ENCODE peak calls at places on chromosome 16, in four cellular contexts. S is psoas muscle, L is pancreas, G is IMR-90. T is an unnamed sample.

GRCh38 chr16:67256701-67257230 is 8.0 kb downstream of the SLC9A5 start:
- DNase-seq in G (no peak), L (no peak), S (no peak), T (no peak)

GRCh38 chr16:4021070-4021779 is 95.0 kb downstream of the ADCY9 start:
- DNase-seq in G (no peak), S (no peak), L (peak; percentile 93), T (no peak)

GRCh38 chr16:57411362-57411976 is 6.9 kb downstream of the CCL17 start:
- DNase-seq in L (no peak), G (no peak), S (no peak), T (no peak)

GRCh38 chr16:30775381-30776099 is 11.5 kb downstream of the ZNF629 start:
- DNase-seq in G (peak; percentile 76), S (peak; percentile 84), L (peak; percentile 72), T (peak; percentile 30)

GRCh38 chr16:17451835-17452234 is 18.9 kb downstream of the XYLT1 start:
- DNase-seq in S (no peak), G (no peak), L (no peak), T (no peak)

GRCh38 chr16:19167710-19168172 is 299 bp upstream of the SYT17 start:
- DNase-seq in S (peak; percentile 71), G (peak; percentile 48), L (peak; percentile 61), T (no peak)

GRCh38 chr16:86590501-86591144 is 12.3 kb downstream of the FOXL1 start:
- DNase-seq in L (no peak), G (peak; percentile 96), S (no peak), T (no peak)

GRCh38 chr16:49773534-49774486 is 82.1 kb downstream of the ZNF423 start:
- DNase-seq in G (no peak), S (no peak), L (no peak), T (no peak)

GRCh38 chr16:49594706-49595534 is 221.3 kb downstream of the C16orf78 start:
- DNase-seq in S (no peak), G (no peak), L (no peak), T (no peak)

GRCh38 chr16:75288596-75289120 is 37.2 kb upstream of the BCAR1 start:
- DNase-seq in S (no peak), G (no peak), L (no peak), T (no peak)

GRCh38 chr16:87993901-87994300 is 42.7 kb downstream of the BANP start:
- DNase-seq in G (no peak), S (no peak), L (no peak), T (no peak)

GRCh38 chr16:89285381-89285780 is 67.9 kb downstream of the ZNF778 start:
- DNase-seq in S (no peak), L (no peak), G (no peak), T (no peak)

GRCh38 chr16:12458591-12459400 is 344.9 kb downstream of the CPPED1 start:
- DNase-seq in G (no peak), S (peak; percentile 31), L (no peak), T (no peak)

GRCh38 chr16:87196229-87196628 is 121.0 kb downstream of the C16orf95 start:
- DNase-seq in G (no peak), L (no peak), S (no peak), T (no peak)

GRCh38 chr16:21083729-21084268 is 66.8 kb downstream of the DNAH3 start:
- DNase-seq in G (peak; percentile 54), S (peak; percentile 64), L (peak; percentile 19), T (no peak)

GRCh38 chr16:29665294-29666077 is 2.4 kb downstream of the SPN start:
- DNase-seq in S (no peak), G (no peak), L (no peak), T (no peak)

GRCh38 chr16:13999071-13999894 is 71.8 kb upstream of the MRTFB start:
- DNase-seq in G (no peak), L (no peak), S (no peak), T (no peak)

GRCh38 chr16:4415538-4416199 is 727 bp downstream of the CORO7 start:
- DNase-seq in G (no peak), S (peak; percentile 47), L (peak; percentile 39), T (no peak)

GRCh38 chr16:25097304-25097988 is 14.1 kb upstream of the LCMT1 start:
- DNase-seq in G (peak; percentile 76), S (no peak), L (no peak), T (no peak)

GRCh38 chr16:85838381-85838780 is 38.9 kb downstream of the COX4I1 start:
- DNase-seq in L (no peak), G (no peak), S (no peak), T (no peak)

GRCh38 chr16:11361043-11361442 is 15.8 kb downstream of the RMI2 start:
- DNase-seq in L (no peak), G (no peak), S (no peak), T (no peak)

GRCh38 chr16:8950580-8951077 is 13.1 kb downstream of the USP7 start:
- DNase-seq in G (peak; percentile 73), L (no peak), S (no peak), T (no peak)

GRCh38 chr16:70684146-70685060 is 1.4 kb downstream of the MTSS2 start:
- DNase-seq in S (peak; percentile 25), G (no peak), L (no peak), T (no peak)
- H3K4me3 ChIP-seq in S (peak overlapping the region; percentile 91), G (peak overlapping the region; percentile 90), L (peak overlapping the region; percentile 57), T (no peak overlapping the region)

GRCh38 chr16:72848759-72849664 is 198.9 kb downstream of the ZFHX3 start:
- DNase-seq in S (peak; percentile 90), L (peak; percentile 86), G (peak; percentile 89), T (no peak)

GRCh38 chr16:72847187-72848044 is 200.5 kb downstream of the ZFHX3 start:
- DNase-seq in L (no peak), S (no peak), G (peak; percentile 36), T (no peak)

GRCh38 chr16:72848045-72848410 is 199.9 kb downstream of the ZFHX3 start:
- DNase-seq in G (no peak), S (no peak), L (no peak), T (no peak)

GRCh38 chr16:72850863-72851262 is 197.1 kb downstream of the ZFHX3 start:
- DNase-seq in G (peak; percentile 80), L (no peak), S (no peak), T (no peak)

GRCh38 chr16:72850021-72850420 is 197.9 kb downstream of the ZFHX3 start:
- DNase-seq in G (no peak), L (no peak), S (no peak), T (no peak)
- TF ChIP-seq CTCF in G (no peak), L (no peak), S (no peak), T (no peak)

GRCh38 chr16:32116080-32116479 is 137.0 kb upstream of the TP53TG3D start:
- DNase-seq in S (peak; percentile 9), L (no peak), G (no peak), T (no peak)
- H3K4me3 ChIP-seq in S (peak overlapping the region; percentile 62), L (peak overlapping the region; percentile 25), G (peak overlapping the region; percentile 29), T (no peak overlapping the region)

DNA sequence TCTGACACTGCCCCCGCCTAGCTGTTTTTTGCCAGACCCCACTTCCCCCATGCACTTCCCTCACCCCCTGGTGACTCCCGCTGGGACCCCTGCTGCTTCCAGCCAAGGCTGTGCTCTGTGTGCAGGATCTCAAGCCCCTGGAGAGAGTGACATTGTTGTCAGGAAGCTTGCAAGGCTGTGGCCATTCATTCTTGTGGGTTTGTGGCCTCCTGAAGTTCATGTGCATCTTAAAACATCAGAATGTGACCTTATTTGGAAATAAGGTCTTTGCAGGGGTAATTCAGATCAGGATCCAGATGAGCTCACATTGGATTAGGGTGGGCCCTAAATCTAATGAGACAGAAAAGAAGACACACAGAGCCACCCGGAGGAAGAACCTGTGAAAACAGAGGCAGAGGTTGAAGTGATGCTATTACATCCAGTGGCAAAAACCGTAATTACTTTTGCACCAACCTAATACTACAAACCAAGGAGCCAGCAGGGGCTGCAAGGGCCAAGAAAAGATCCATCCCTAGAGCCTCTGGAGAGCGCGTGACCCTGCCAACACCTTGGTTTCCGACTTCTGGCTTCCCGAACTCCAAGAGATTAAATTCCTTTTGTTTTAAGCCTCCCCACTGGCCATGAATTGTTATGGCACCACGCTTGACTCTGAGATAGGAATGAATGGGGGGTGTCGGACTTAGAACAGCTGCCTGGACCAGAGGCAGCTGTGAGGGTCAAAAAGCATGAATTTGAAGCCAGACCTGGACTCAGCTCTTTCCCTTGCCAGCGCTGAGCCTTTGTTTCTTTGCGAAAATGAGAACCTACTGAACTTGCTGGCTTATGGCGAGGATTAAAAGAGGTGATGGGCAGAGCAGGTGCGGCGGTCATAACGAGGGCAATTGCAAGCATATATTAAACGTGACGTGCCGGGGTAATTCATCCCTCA is 75.5 kb downstream of the BMERB1 start:
- DNase-seq in G (peak; percentile 60), S (no peak), L (no peak), T (no peak)
- TF ChIP-seq CTCF in G (no peak), S (no peak), L (no peak), T (no peak)

GRCh38 chr16:53502331-53503269 is at the start of gene AKTIP:
- DNase-seq in L (peak; percentile 81), S (peak; percentile 42), G (peak; percentile 52), T (no peak)
- H3K4me3 ChIP-seq in L (peak within 1 kb of the TSS; percentile 54), S (peak within 1 kb of the TSS; percentile 87), G (peak within 1 kb of the TSS; percentile 83), T (peak within 1 kb of the TSS; percentile 91)

GRCh38 chr16:1278456-1278855 is 22.6 kb downstream of the TPSD1 start:
- DNase-seq in L (no peak), S (no peak), G (no peak), T (no peak)
- TF ChIP-seq CTCF in L (no peak), S (no peak), G (no peak), T (no peak)

GRCh38 chr16:54266363-54266955 is 20.1 kb downstream of the IRX3 start:
- DNase-seq in L (no peak), S (no peak), G (no peak), T (no peak)
- H3K4me3 ChIP-seq in L (no peak overlapping the region), S (no peak overlapping the region), G (no peak overlapping the region), T (no peak overlapping the region)

GRCh38 chr16:81424761-81425160 is 19.8 kb upstream of the CMIP start:
- DNase-seq in S (no peak), G (peak; percentile 34), L (no peak), T (no peak)
- TF ChIP-seq CTCF in S (no peak), G (no peak), L (no peak), T (no peak)

DNA sequence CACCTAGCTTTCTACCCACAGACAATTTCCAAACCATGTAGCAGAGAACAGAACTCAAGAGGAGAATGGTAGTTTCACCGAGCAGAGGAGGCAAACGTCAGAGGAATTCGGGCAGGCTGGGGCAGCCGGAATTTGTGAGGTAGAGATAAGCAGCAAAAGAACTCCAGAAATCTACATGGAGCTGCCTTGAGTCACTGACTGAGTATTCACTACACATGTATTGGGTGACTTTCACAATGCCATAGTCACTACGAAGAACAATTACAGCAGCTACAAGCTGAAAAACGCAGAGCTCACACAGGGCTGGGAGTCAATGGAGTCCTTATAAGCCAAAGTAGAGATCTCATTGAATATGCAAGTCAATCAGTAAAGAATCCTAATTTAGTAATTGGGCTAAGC is 13.4 kb downstream of the CMC2 start:
- DNase-seq in G (peak; percentile 90), L (no peak), S (no peak), T (no peak)
- H3K4me3 ChIP-seq in G (peak overlapping the region; percentile 35), L (no peak overlapping the region), S (no peak overlapping the region), T (no peak overlapping the region)

GRCh38 chr16:77784441-77785356 is 3.7 kb upstream of the VAT1L start:
- DNase-seq in L (no peak), G (no peak), S (no peak), T (no peak)
- TF ChIP-seq CTCF in L (no peak), G (peak; percentile 28), S (no peak), T (peak; percentile 21)

T was measured in GM12864.